ENCODE peak calls at places on chromosome 4, in nine cellular contexts. C is A549, G is IMR-90, N is lower lobe of right lung, B is upper lobe of right lung, F is brain microvascular endothelial cell, Q is GM06990, Z is fibroblast of the aortic adventitia, E is lower leg skin. R is an unnamed sample.

GRCh38 chr4:21469438-21470032 is 479.0 kb downstream of the KCNIP4 start:
- DNase-seq in C (peak; percentile 0), G (no peak), N (no peak), B (no peak), F (peak; percentile 7), Q (no peak), Z (peak; percentile 13), E (no peak), R (peak; percentile 12)

GRCh38 chr4:152849350-152849749 is 69.6 kb downstream of the ARFIP1 start:
- DNase-seq in C (no peak), G (no peak), N (no peak), B (no peak), F (no peak), Q (no peak), Z (no peak), E (no peak), R (no peak)

GRCh38 chr4:93319011-93319410 is 509.5 kb upstream of the ATOH1 start:
- DNase-seq in C (no peak), G (no peak), N (no peak), B (no peak), F (no peak), Q (no peak), Z (no peak), E (no peak), R (no peak)

GRCh38 chr4:137124278-137124932 is 407.9 kb downstream of the PCDH18 start:
- DNase-seq in C (peak; percentile 7), G (peak; percentile 79), N (no peak), B (no peak), F (peak; percentile 40), Q (no peak), Z (peak; percentile 85), E (no peak), R (peak; percentile 73)

GRCh38 chr4:7876096-7876993 is 63.3 kb downstream of the AFAP1 start:
- DNase-seq in C (peak; percentile 75), G (peak; percentile 73), N (no peak), B (no peak), F (peak; percentile 70), Q (no peak), Z (peak; percentile 64), E (no peak), R (peak; percentile 58)

GRCh38 chr4:175807596-175807995 is 4.5 kb downstream of the GPM6A start:
- DNase-seq in C (no peak), G (no peak), N (no peak), B (no peak), F (no peak), Q (no peak), Z (no peak), E (no peak), R (no peak)

GRCh38 chr4:39621582-39621981 is 17.1 kb downstream of the SMIM14 start:
- DNase-seq in C (no peak), G (peak; percentile 81), N (peak; percentile 55), B (no peak), F (peak; percentile 79), Q (no peak), Z (peak; percentile 68), E (no peak), R (peak; percentile 72)

GRCh38 chr4:11073621-11074051 is 355.1 kb downstream of the HS3ST1 start:
- DNase-seq in C (no peak), G (no peak), N (no peak), B (no peak), F (peak; percentile 55), Q (no peak), Z (peak; percentile 100), E (peak; percentile 33), R (peak; percentile 96)

GRCh38 chr4:7327341-7327885 is 107.3 kb downstream of the PSAPL1 start:
- DNase-seq in C (no peak), G (no peak), N (peak; percentile 30), B (peak; percentile 55), F (no peak), Q (no peak), Z (peak; percentile 3), E (no peak), R (no peak)

GRCh38 chr4:5399790-5400421 is 308.5 kb downstream of the EVC2 start:
- DNase-seq in C (peak; percentile 36), G (peak; percentile 38), N (no peak), B (no peak), F (peak; percentile 18), Q (no peak), Z (peak; percentile 30), E (no peak), R (peak; percentile 29)

GRCh38 chr4:151294833-151295496 is 18.0 kb downstream of the PRSS48 start:
- DNase-seq in C (no peak), G (no peak), N (no peak), B (no peak), F (no peak), Q (no peak), Z (no peak), E (no peak), R (no peak)

GRCh38 chr4:168183717-168184571 is 91.6 kb downstream of the ANXA10 start:
- DNase-seq in C (peak; percentile 14), G (peak; percentile 59), N (no peak), B (no peak), F (no peak), Q (peak; percentile 31), Z (peak; percentile 68), E (no peak), R (peak; percentile 55)

GRCh38 chr4:102518703-102519131 is 17.6 kb downstream of the NFKB1 start:
- DNase-seq in C (no peak), G (no peak), N (no peak), B (no peak), F (no peak), Q (no peak), Z (no peak), E (no peak), R (peak; percentile 22)

GRCh38 chr4:476501-476900 is 22.5 kb downstream of the ZNF721 start:
- DNase-seq in C (no peak), G (peak; percentile 25), N (no peak), B (no peak), F (peak; percentile 27), Q (no peak), Z (no peak), E (no peak), R (peak; percentile 60)

GRCh38 chr4:181517521-181517920 is 725.7 kb upstream of the TENM3 start:
- DNase-seq in C (no peak), G (peak; percentile 4), N (no peak), B (no peak), F (peak; percentile 31), Q (no peak), Z (no peak), E (no peak), R (no peak)

GRCh38 chr4:39043058-39043696 is 11.0 kb upstream of the TMEM156 start:
- DNase-seq in C (no peak), G (peak; percentile 75), N (peak; percentile 26), B (no peak), F (peak; percentile 49), Q (no peak), Z (peak; percentile 59), E (no peak), R (no peak)

GRCh38 chr4:64341711-64342110 is 67.5 kb downstream of the TECRL start:
- DNase-seq in C (no peak), G (no peak), N (no peak), B (no peak), F (no peak), Q (no peak), Z (no peak), E (no peak), R (no peak)

GRCh38 chr4:53804719-53805118 is 213.4 kb upstream of the LNX1 start:
- DNase-seq in C (no peak), G (no peak), N (peak; percentile 65), B (peak; percentile 68), F (no peak), Q (peak; percentile 3), Z (no peak), E (no peak), R (no peak)
- TF ChIP-seq CTCF in C (peak; percentile 42), G (peak; percentile 36), N (peak; percentile 55), B (peak; percentile 52), F (peak; percentile 67), Q (peak; percentile 75), Z (peak; percentile 29), E (no peak), R (peak; percentile 23)

DNA sequence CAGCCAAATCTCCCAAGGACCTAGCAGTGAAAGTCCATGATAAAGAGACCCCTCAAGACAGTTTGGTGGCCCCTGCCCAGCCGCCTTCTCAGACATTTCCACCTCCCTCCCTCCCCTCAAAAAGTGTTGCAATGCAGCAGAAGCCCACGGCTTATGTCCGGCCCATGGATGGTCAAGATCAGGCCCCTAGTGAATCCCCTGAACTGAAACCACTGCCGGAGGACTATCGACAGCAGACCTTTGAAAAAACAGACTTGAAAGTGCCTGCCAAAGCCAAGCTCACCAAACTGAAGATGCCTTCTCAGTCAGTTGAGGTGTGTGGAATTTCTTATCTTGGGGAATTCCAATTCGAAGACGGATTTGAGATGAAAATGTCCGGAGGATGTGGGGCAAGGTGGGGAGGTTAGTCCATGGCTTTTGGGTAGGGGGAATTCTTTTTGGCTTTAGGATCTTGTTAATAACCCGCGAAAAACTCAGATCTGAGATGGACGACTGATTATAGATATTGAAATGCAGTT is 112.5 kb downstream of the AFF1 start:
- DNase-seq in C (no peak), G (no peak), N (no peak), B (no peak), F (no peak), Q (no peak), Z (no peak), E (no peak), R (no peak)
- H3K4me3 ChIP-seq in C (no peak overlapping the region), G (no peak overlapping the region), N (no peak overlapping the region), B (no peak overlapping the region), F (no peak overlapping the region), Q (no peak overlapping the region), Z (no peak overlapping the region), E (no peak overlapping the region), R (no peak overlapping the region)

DNA sequence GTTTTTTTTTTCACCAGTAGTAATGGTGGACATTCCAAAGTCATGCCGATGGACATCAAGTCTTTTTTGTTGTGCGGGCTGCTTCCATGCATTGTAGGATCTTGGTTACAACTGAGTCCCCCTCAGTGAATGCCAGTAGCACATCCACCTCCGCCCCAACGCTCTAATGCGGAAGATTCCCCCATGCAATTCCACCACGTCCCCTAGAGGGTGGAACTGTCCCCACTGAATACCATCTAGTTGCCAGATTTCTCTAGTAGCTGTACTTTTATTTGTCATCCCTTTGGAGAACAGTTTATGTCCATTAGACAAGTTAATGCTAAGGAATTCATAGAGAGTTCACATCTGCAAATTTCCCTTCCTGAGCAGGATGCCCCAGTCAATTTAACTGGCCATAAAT is 6.7 kb downstream of the SHISA3 start:
- DNase-seq in C (peak; percentile 9), G (no peak), N (no peak), B (no peak), F (no peak), Q (no peak), Z (no peak), E (no peak), R (no peak)
- TF ChIP-seq CTCF in C (no peak), G (no peak), N (no peak), B (no peak), F (peak; percentile 21), Q (no peak), Z (peak; percentile 2), E (no peak), R (no peak)

DNA sequence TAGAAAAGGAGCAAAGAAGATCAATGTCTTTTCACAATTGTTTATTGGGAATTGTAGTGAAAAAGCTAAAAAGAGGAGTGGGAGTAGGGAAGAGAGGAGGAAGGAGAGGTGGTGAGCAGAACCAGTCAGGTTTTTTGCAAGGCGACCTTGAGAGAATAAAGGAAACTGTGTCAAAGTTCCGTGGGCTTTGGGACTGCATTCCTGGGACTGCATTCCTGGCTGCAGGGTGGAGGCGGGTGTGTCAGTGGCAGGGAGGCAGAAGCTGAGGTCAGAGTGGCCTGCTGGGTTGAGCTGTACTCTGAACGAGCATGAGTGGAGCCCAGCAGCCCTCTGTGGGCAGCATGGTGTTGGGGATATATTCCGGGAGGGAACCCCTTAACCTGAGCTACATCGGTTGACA is 66.8 kb upstream of the UCP1 start:
- DNase-seq in C (peak; percentile 10), G (no peak), N (peak; percentile 61), B (peak; percentile 73), F (peak; percentile 26), Q (no peak), Z (peak; percentile 37), E (no peak), R (peak; percentile 9)
- H3K4me3 ChIP-seq in C (no peak overlapping the region), G (no peak overlapping the region), N (no peak overlapping the region), B (no peak overlapping the region), F (no peak overlapping the region), Q (no peak overlapping the region), Z (no peak overlapping the region), E (no peak overlapping the region), R (no peak overlapping the region)